ENCODE peak calls at places on chromosomes 2 and 18, in four cellular contexts. A is endodermal cell, Q is GM23248, R is breast epithelium. H is an unnamed sample.

GRCh38 chr2:121579326-121579725 is 48.6 kb downstream of the RNU4ATAC start:
- DNase-seq in A (no peak), Q (peak), R (no peak), H (no peak)

GRCh38 chr2:68416081-68416675 is 50.9 kb downstream of the FBXO48 start:
- DNase-seq in A (no peak), Q (no peak), R (no peak), H (no peak)

GRCh38 chr18:25164837-25165791 is 186.9 kb downstream of the ZNF521 start:
- DNase-seq in A (no peak), Q (peak), R (no peak), H (no peak)

GRCh38 chr2:30332791-30333453 is 101.6 kb downstream of the LBH start:
- DNase-seq in A (no peak), Q (no peak), R (no peak), H (no peak)

GRCh38 chr18:58091099-58091611 is 47.1 kb downstream of the NEDD4L start:
- DNase-seq in A (no peak), Q (no peak), R (peak), H (no peak)

GRCh38 chr18:73842795-73843394 is 304.7 kb downstream of the FBXO15 start:
- DNase-seq in A (peak), Q (peak), R (peak), H (no peak)

GRCh38 chr2:52676056-52676455 is 1091.5 kb upstream of the CHAC2 start:
- DNase-seq in A (no peak), Q (no peak), R (no peak), H (no peak)

GRCh38 chr2:59177748-59178147 is 936.6 kb upstream of the FANCL start:
- DNase-seq in A (no peak), Q (no peak), R (no peak), H (no peak)

H was measured in GM04503.